ENCODE peak calls at places on chromosomes 13 and 19, in six cellular contexts. One of them, this sample, is unnamed.

GRCh38 chr19:39645800-39646411 is 9.8 kb upstream of the LGALS16 start:
- DNase-seq in neural progenitor cell: peak
- DNase-seq in psoas muscle: no peak
- DNase-seq in choroid plexus epithelial cell: peak
- DNase-seq in IMR-90: peak
- DNase-seq in cardiac muscle cell: peak
- DNase-seq in this sample: no peak

GRCh38 chr19:17052439-17052838 is 22.8 kb downstream of the HAUS8 start:
- DNase-seq in choroid plexus epithelial cell: peak
- DNase-seq in neural progenitor cell: peak
- DNase-seq in cardiac muscle cell: peak
- DNase-seq in IMR-90: peak
- DNase-seq in psoas muscle: no peak
- DNase-seq in this sample: no peak

GRCh38 chr13:60617863-60618733 is 221.1 kb downstream of the TDRD3 start:
- DNase-seq in cardiac muscle cell: peak
- DNase-seq in psoas muscle: no peak
- DNase-seq in neural progenitor cell: peak
- DNase-seq in IMR-90: peak
- DNase-seq in choroid plexus epithelial cell: peak
- DNase-seq in this sample: no peak

GRCh38 chr19:58579473-58580142 is 6.5 kb upstream of the MZF1 start:
- DNase-seq in psoas muscle: no peak
- DNase-seq in choroid plexus epithelial cell: no peak
- DNase-seq in cardiac muscle cell: no peak
- DNase-seq in neural progenitor cell: no peak
- DNase-seq in IMR-90: no peak
- DNase-seq in this sample: no peak

GRCh38 chr13:44932171-44932849 is 57.0 kb downstream of the NUFIP1 start:
- DNase-seq in neural progenitor cell: no peak
- DNase-seq in choroid plexus epithelial cell: peak
- DNase-seq in psoas muscle: no peak
- DNase-seq in IMR-90: peak
- DNase-seq in cardiac muscle cell: no peak
- DNase-seq in this sample: no peak

GRCh38 chr13:44004881-44005280 is 125.2 kb downstream of the LACC1 start:
- DNase-seq in cardiac muscle cell: no peak
- DNase-seq in choroid plexus epithelial cell: peak
- DNase-seq in IMR-90: peak
- DNase-seq in neural progenitor cell: no peak
- DNase-seq in psoas muscle: no peak
- DNase-seq in this sample: peak

GRCh38 chr19:44722131-44723121 is 23.5 kb downstream of the CEACAM16 start:
- DNase-seq in neural progenitor cell: no peak
- DNase-seq in psoas muscle: no peak
- DNase-seq in IMR-90: no peak
- DNase-seq in choroid plexus epithelial cell: no peak
- DNase-seq in cardiac muscle cell: no peak
- DNase-seq in this sample: no peak

GRCh38 chr13:39527961-39528720 is 74.9 kb downstream of the LHFPL6 start:
- DNase-seq in psoas muscle: no peak
- DNase-seq in neural progenitor cell: no peak
- DNase-seq in IMR-90: peak
- DNase-seq in cardiac muscle cell: no peak
- DNase-seq in choroid plexus epithelial cell: peak
- DNase-seq in this sample: peak

GRCh38 chr19:58385313-58386165 is 1.5 kb upstream of the RPS5 start:
- DNase-seq in cardiac muscle cell: no peak
- DNase-seq in neural progenitor cell: no peak
- DNase-seq in IMR-90: no peak
- DNase-seq in psoas muscle: peak
- DNase-seq in choroid plexus epithelial cell: peak
- DNase-seq in this sample: no peak

GRCh38 chr19:17376935-17377600 is at the start of gene PLVAP:
- DNase-seq in IMR-90: no peak
- DNase-seq in cardiac muscle cell: no peak
- DNase-seq in choroid plexus epithelial cell: no peak
- DNase-seq in neural progenitor cell: no peak
- DNase-seq in psoas muscle: no peak
- DNase-seq in this sample: no peak

GRCh38 chr13:44218501-44219240 is 155.0 kb upstream of the SERP2 start:
- DNase-seq in neural progenitor cell: no peak
- DNase-seq in IMR-90: no peak
- DNase-seq in cardiac muscle cell: no peak
- DNase-seq in psoas muscle: peak
- DNase-seq in choroid plexus epithelial cell: peak
- DNase-seq in this sample: no peak

GRCh38 chr13:27489456-27489855 is 39.1 kb upstream of the MTIF3 start:
- DNase-seq in IMR-90: no peak
- DNase-seq in psoas muscle: no peak
- DNase-seq in choroid plexus epithelial cell: no peak
- DNase-seq in neural progenitor cell: no peak
- DNase-seq in cardiac muscle cell: no peak
- DNase-seq in this sample: no peak

GRCh38 chr13:50650936-50651638 is 192.4 kb downstream of the DLEU7 start:
- DNase-seq in choroid plexus epithelial cell: peak
- DNase-seq in psoas muscle: no peak
- DNase-seq in cardiac muscle cell: no peak
- DNase-seq in IMR-90: peak
- DNase-seq in neural progenitor cell: no peak
- DNase-seq in this sample: no peak

GRCh38 chr19:15623711-15624318 is 8.8 kb downstream of the CYP4F8 start:
- DNase-seq in psoas muscle: no peak
- DNase-seq in cardiac muscle cell: no peak
- DNase-seq in IMR-90: no peak
- DNase-seq in neural progenitor cell: no peak
- DNase-seq in choroid plexus epithelial cell: no peak
- DNase-seq in this sample: no peak

GRCh38 chr13:52159159-52159982 is at the start of gene NEK3:
- DNase-seq in IMR-90: peak
- DNase-seq in psoas muscle: peak
- DNase-seq in neural progenitor cell: peak
- DNase-seq in cardiac muscle cell: peak
- DNase-seq in choroid plexus epithelial cell: peak
- DNase-seq in this sample: no peak

GRCh38 chr13:51015973-51016372 is 95.1 kb downstream of the C13orf42 start:
- DNase-seq in psoas muscle: no peak
- DNase-seq in choroid plexus epithelial cell: no peak
- DNase-seq in IMR-90: no peak
- DNase-seq in neural progenitor cell: no peak
- DNase-seq in cardiac muscle cell: no peak
- DNase-seq in this sample: no peak

DNA sequence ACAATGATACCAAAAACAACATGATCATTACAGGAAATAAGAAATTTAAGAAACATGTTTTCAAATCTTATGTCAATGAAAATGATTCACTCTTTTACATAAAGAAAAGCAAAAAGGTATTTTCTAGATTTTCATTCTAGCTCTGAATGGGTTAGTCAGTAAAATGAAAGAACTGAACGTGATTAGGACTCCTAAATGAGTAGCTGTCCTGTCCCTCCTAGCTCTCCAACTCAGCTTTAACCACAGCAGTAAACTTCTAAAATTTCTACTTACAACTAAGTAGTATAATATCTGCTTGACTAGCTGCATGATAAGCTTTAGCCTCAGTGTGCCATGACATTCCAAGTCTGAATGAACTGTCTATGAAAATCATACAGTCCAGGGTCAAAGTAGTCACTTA is 136.5 kb downstream of the MYCBP2 start:
- DNase-seq in IMR-90: no peak
- DNase-seq in cardiac muscle cell: no peak
- DNase-seq in neural progenitor cell: no peak
- DNase-seq in choroid plexus epithelial cell: peak
- DNase-seq in psoas muscle: no peak
- DNase-seq in this sample: no peak
- H3K4me3 ChIP-seq in IMR-90: no peak
- H3K4me3 ChIP-seq in cardiac muscle cell: no peak
- H3K4me3 ChIP-seq in neural progenitor cell: no peak
- H3K4me3 ChIP-seq in choroid plexus epithelial cell: no peak
- H3K4me3 ChIP-seq in psoas muscle: no peak
- H3K4me3 ChIP-seq in this sample: no peak

GRCh38 chr19:10960314-10961072 is at the start of gene SMARCA4:
- DNase-seq in IMR-90: peak
- DNase-seq in cardiac muscle cell: peak
- DNase-seq in neural progenitor cell: peak
- DNase-seq in choroid plexus epithelial cell: peak
- DNase-seq in psoas muscle: peak
- DNase-seq in this sample: peak
- H3K4me3 ChIP-seq in IMR-90: peak
- H3K4me3 ChIP-seq in cardiac muscle cell: peak
- H3K4me3 ChIP-seq in neural progenitor cell: peak
- H3K4me3 ChIP-seq in choroid plexus epithelial cell: peak
- H3K4me3 ChIP-seq in psoas muscle: peak
- H3K4me3 ChIP-seq in this sample: peak

GRCh38 chr13:33109319-33109718 is 93.1 kb downstream of the KL start:
- DNase-seq in IMR-90: no peak
- DNase-seq in choroid plexus epithelial cell: no peak
- DNase-seq in psoas muscle: no peak
- DNase-seq in neural progenitor cell: no peak
- DNase-seq in cardiac muscle cell: no peak
- DNase-seq in this sample: no peak

GRCh38 chr13:33111414-33112110 is 95.3 kb downstream of the KL start:
- DNase-seq in cardiac muscle cell: no peak
- DNase-seq in neural progenitor cell: no peak
- DNase-seq in IMR-90: peak
- DNase-seq in psoas muscle: no peak
- DNase-seq in choroid plexus epithelial cell: peak
- DNase-seq in this sample: no peak

GRCh38 chr13:33109801-33110200 is 93.6 kb downstream of the KL start:
- DNase-seq in cardiac muscle cell: no peak
- DNase-seq in neural progenitor cell: peak
- DNase-seq in IMR-90: no peak
- DNase-seq in psoas muscle: no peak
- DNase-seq in choroid plexus epithelial cell: no peak
- DNase-seq in this sample: no peak

GRCh38 chr13:33110713-33111413 is 94.6 kb downstream of the KL start:
- DNase-seq in psoas muscle: no peak
- DNase-seq in choroid plexus epithelial cell: peak
- DNase-seq in neural progenitor cell: no peak
- DNase-seq in cardiac muscle cell: no peak
- DNase-seq in IMR-90: peak
- DNase-seq in this sample: no peak

GRCh38 chr13:33110386-33110712 is 94.1 kb downstream of the KL start:
- DNase-seq in IMR-90: no peak
- DNase-seq in neural progenitor cell: no peak
- DNase-seq in cardiac muscle cell: no peak
- DNase-seq in psoas muscle: no peak
- DNase-seq in choroid plexus epithelial cell: no peak
- DNase-seq in this sample: no peak
- H3K4me3 ChIP-seq in IMR-90: no peak
- H3K4me3 ChIP-seq in neural progenitor cell: no peak
- H3K4me3 ChIP-seq in cardiac muscle cell: no peak
- H3K4me3 ChIP-seq in psoas muscle: no peak
- H3K4me3 ChIP-seq in choroid plexus epithelial cell: no peak
- H3K4me3 ChIP-seq in this sample: no peak

GRCh38 chr13:79402074-79402635 is 3.9 kb downstream of the RBM26 start:
- DNase-seq in neural progenitor cell: no peak
- DNase-seq in IMR-90: no peak
- DNase-seq in cardiac muscle cell: no peak
- DNase-seq in choroid plexus epithelial cell: no peak
- DNase-seq in psoas muscle: no peak
- DNase-seq in this sample: no peak
- H3K4me3 ChIP-seq in neural progenitor cell: peak
- H3K4me3 ChIP-seq in IMR-90: no peak
- H3K4me3 ChIP-seq in cardiac muscle cell: no peak
- H3K4me3 ChIP-seq in choroid plexus epithelial cell: no peak
- H3K4me3 ChIP-seq in psoas muscle: peak
- H3K4me3 ChIP-seq in this sample: no peak

DNA sequence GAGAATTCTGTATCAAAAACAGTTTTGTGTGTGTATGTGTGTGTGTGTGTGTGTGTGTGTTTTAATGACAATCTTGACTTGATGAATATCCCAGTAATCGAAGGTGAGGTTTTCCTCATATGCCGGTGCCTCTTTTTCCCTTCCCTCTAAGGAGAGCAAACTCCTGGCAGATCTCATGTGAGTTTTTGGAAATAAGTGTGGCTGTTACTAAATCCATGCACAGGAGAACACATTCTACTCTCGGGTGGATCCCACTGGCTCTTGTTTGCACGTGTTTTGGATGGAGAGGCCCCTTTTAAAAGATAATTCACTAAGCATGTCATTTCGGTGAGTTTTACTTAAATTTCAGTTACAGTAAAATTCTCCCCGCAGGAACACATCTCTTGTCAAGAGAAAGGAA is 28.9 kb upstream of the CEBPG start:
- DNase-seq in psoas muscle: no peak
- DNase-seq in IMR-90: no peak
- DNase-seq in cardiac muscle cell: no peak
- DNase-seq in neural progenitor cell: no peak
- DNase-seq in choroid plexus epithelial cell: no peak
- DNase-seq in this sample: no peak
- H3K4me3 ChIP-seq in psoas muscle: no peak
- H3K4me3 ChIP-seq in IMR-90: no peak
- H3K4me3 ChIP-seq in cardiac muscle cell: no peak
- H3K4me3 ChIP-seq in neural progenitor cell: no peak
- H3K4me3 ChIP-seq in choroid plexus epithelial cell: no peak
- H3K4me3 ChIP-seq in this sample: no peak

DNA sequence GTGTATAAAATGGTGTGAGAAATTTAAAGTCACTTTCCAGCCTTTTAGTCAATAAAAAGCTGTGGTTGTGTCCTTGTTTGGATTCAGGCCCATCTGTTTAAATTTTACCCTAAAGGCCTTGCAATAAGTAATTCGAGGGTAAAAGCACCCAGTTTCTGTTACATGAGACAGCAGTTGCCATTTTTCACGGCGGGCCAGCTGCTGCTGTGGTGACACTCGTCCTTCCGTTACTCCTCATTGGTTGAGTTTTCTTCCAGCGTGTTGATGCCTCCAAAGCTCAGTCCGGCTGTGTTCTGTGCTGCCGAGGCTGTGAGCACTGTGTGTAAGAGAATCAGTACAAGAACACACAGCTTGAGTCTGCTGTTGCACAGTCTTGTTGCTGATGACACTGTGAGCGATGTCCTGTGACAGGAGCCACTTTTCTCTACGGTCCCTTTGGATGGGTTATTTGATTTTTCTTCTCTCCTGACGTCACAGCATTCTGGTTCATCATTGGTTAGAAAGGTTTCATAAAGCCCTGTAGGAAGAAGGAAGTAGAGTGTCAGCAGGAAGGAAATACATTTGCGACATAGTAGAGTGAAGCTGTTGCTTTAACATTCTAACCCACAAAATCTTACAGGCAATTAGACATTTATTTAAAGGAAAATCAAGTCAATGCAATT is 602.5 kb upstream of the ARGLU1 start:
- DNase-seq in neural progenitor cell: no peak
- DNase-seq in psoas muscle: no peak
- DNase-seq in cardiac muscle cell: no peak
- DNase-seq in IMR-90: no peak
- DNase-seq in choroid plexus epithelial cell: no peak
- DNase-seq in this sample: no peak
- H3K4me3 ChIP-seq in neural progenitor cell: no peak
- H3K4me3 ChIP-seq in psoas muscle: no peak
- H3K4me3 ChIP-seq in cardiac muscle cell: no peak
- H3K4me3 ChIP-seq in IMR-90: no peak
- H3K4me3 ChIP-seq in choroid plexus epithelial cell: no peak
- H3K4me3 ChIP-seq in this sample: no peak

This sample was measured in skeletal muscle cell.